ENCODE peak calls at places on chromosomes 6 and 20, in ten cellular contexts. W is NB4, Q is adrenal gland, Y is Peyer's patch, X is cardiac fibroblast, O is astrocyte of the spinal cord, T is ovary, V is psoas muscle, K is kidney epithelial cell, A is neural progenitor cell. Z is an unnamed sample.

GRCh38 chr6:75349262-75349984 is 64.8 kb upstream of the TMEM30A start:
- DNase-seq in K (no peak), Q (no peak), T (no peak), Y (no peak), A (peak; percentile 88), O (peak; percentile 39), X (peak; percentile 68), W (peak; percentile 15), V (peak; percentile 21), Z (peak; percentile 43)

GRCh38 chr20:64168381-64169088 is 4.3 kb downstream of the MYT1 start:
- DNase-seq in O (no peak), Q (no peak), A (no peak), W (peak; percentile 59), X (no peak), V (no peak), T (no peak), Y (no peak), K (no peak), Z (no peak)

GRCh38 chr20:62353289-62354030 is 13.7 kb downstream of the LAMA5 start:
- DNase-seq in T (no peak), V (peak; percentile 22), A (no peak), O (no peak), Q (no peak), W (no peak), K (no peak), X (no peak), Y (no peak), Z (peak; percentile 22)

GRCh38 chr6:122323361-122323760 is 76.1 kb upstream of the HSF2 start:
- DNase-seq in T (no peak), O (no peak), W (no peak), A (no peak), X (no peak), Q (no peak), K (no peak), Y (no peak), V (no peak), Z (no peak)

GRCh38 chr6:17173071-17173470 is 71.2 kb downstream of the STMND1 start:
- DNase-seq in A (no peak), Y (no peak), K (no peak), X (no peak), O (no peak), T (no peak), W (no peak), V (no peak), Q (no peak), Z (no peak)

GRCh38 chr6:26502169-26502568 is 2.1 kb downstream of the BTN1A1 start:
- DNase-seq in Q (no peak), X (no peak), K (no peak), Y (no peak), A (peak; percentile 4), T (no peak), V (no peak), O (no peak), W (no peak), Z (no peak)

GRCh38 chr6:129276461-129276860 is 393.5 kb downstream of the LAMA2 start:
- DNase-seq in O (no peak), X (no peak), W (no peak), A (no peak), T (no peak), K (no peak), V (no peak), Q (no peak), Y (no peak), Z (no peak)

GRCh38 chr6:125821825-125822281 is 31.1 kb downstream of the NCOA7 start:
- DNase-seq in Y (peak; percentile 65), K (no peak), Q (peak; percentile 28), O (no peak), V (no peak), T (no peak), X (peak; percentile 41), A (no peak), W (no peak), Z (no peak)

GRCh38 chr6:149451361-149452061 is 33.3 kb downstream of the ZC3H12D start:
- DNase-seq in A (peak; percentile 37), T (no peak), V (peak; percentile 37), X (no peak), K (no peak), Q (no peak), W (no peak), Y (peak; percentile 83), O (no peak), Z (no peak)

GRCh38 chr6:79040083-79040482 is 38.0 kb downstream of the PHIP start:
- DNase-seq in O (peak; percentile 84), Q (no peak), V (no peak), A (no peak), X (peak; percentile 5), T (no peak), Y (no peak), W (no peak), K (no peak), Z (no peak)

GRCh38 chr6:140480852-140481251 is 1106.4 kb upstream of the CITED2 start:
- DNase-seq in T (peak; percentile 25), O (peak; percentile 17), V (peak; percentile 13), W (peak; percentile 24), K (no peak), Q (peak; percentile 21), A (no peak), X (peak; percentile 72), Y (no peak), Z (peak; percentile 47)

DNA sequence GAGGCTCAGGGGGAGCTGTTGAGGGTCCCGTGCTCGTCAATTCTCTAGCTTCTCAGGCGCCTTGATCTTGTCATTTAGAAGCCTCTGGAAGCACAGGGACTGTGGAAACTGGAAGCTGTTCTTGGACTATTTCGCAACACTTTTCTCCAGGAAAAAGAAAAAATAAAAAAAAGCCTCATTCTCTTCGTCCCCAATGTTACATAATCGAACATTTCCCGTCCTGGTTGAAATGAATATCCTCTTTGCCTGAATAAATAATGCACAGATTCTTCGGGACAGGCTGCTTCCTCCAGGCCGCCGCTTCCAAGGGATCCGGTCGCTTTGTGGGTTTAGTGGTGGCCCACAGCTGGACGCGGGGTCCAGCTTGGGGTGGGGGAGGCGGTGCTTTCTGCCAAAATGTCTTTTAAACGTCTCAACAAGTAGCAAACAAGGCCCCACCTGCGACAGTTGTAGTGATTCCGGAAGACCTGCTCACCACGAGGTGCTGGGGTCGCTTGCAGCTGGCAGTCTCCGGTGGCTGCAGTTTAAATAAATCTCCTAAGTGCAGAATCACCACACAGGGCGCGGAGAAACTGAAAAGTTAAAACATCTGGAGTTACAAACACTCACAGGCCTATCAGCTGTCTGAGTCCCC is 125.9 kb upstream of the ESR1 start:
- DNase-seq in X (peak; percentile 50), T (peak; percentile 44), K (no peak), A (no peak), W (no peak), O (no peak), Q (no peak), Y (no peak), V (peak; percentile 17), Z (no peak)
- H3K4me3 ChIP-seq in X (no peak overlapping the region), T (peak overlapping the region; percentile 9), K (no peak overlapping the region), A (no peak overlapping the region), W (no peak overlapping the region), O (no peak overlapping the region), Q (no peak overlapping the region), Y (peak overlapping the region; percentile 24), V (peak overlapping the region; percentile 58), Z (peak overlapping the region; percentile 43)

GRCh38 chr6:71421611-71422010 is 133.0 kb downstream of the OGFRL1 start:
- DNase-seq in Q (no peak), Y (no peak), O (no peak), T (no peak), V (no peak), X (no peak), W (no peak), A (no peak), K (no peak), Z (no peak)
- H3K4me3 ChIP-seq in Q (no peak overlapping the region), Y (no peak overlapping the region), O (no peak overlapping the region), T (no peak overlapping the region), V (peak overlapping the region; percentile 92), X (no peak overlapping the region), W (no peak overlapping the region), A (no peak overlapping the region), K (no peak overlapping the region), Z (peak overlapping the region; percentile 92)

GRCh38 chr20:45211569-45212474 is 5.0 kb downstream of the SEMG1 start:
- DNase-seq in K (no peak), Q (no peak), T (no peak), Y (no peak), W (no peak), O (no peak), V (no peak), A (no peak), X (no peak), Z (no peak)

GRCh38 chr20:45206746-45207145 is at the start of gene SEMG1:
- DNase-seq in Y (no peak), T (no peak), X (no peak), Q (no peak), O (no peak), V (no peak), A (no peak), K (no peak), W (peak; percentile 60), Z (no peak)

GRCh38 chr20:45212831-45213230 is 6.0 kb downstream of the SEMG1 start:
- DNase-seq in Q (no peak), K (no peak), W (no peak), O (no peak), T (no peak), A (no peak), Y (no peak), X (no peak), V (no peak), Z (no peak)

DNA sequence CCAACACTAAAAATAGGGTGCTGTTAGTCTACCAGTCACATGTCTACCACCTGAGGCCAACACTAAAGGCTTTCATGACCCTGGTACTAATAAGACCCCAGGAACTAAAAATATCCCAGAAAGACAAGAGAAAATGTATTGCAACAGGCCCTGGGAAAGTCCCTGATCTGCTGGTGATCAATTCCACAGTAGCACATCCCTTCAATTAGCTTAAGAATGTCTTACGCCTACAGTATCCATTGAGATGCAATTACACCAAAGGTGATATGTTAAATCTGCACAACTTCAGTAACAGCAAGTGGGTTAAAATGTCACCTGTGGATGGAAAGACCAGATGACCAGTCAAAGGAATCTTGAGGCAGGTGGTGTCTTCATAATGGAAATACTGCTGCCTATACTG is 3.1 kb downstream of the SEMG1 start:
- DNase-seq in K (no peak), T (no peak), O (no peak), Y (no peak), W (no peak), A (no peak), V (no peak), Q (no peak), X (no peak), Z (no peak)
- H3K4me3 ChIP-seq in K (no peak overlapping the region), T (no peak overlapping the region), O (no peak overlapping the region), Y (no peak overlapping the region), W (no peak overlapping the region), A (no peak overlapping the region), V (no peak overlapping the region), Q (no peak overlapping the region), X (no peak overlapping the region), Z (no peak overlapping the region)

DNA sequence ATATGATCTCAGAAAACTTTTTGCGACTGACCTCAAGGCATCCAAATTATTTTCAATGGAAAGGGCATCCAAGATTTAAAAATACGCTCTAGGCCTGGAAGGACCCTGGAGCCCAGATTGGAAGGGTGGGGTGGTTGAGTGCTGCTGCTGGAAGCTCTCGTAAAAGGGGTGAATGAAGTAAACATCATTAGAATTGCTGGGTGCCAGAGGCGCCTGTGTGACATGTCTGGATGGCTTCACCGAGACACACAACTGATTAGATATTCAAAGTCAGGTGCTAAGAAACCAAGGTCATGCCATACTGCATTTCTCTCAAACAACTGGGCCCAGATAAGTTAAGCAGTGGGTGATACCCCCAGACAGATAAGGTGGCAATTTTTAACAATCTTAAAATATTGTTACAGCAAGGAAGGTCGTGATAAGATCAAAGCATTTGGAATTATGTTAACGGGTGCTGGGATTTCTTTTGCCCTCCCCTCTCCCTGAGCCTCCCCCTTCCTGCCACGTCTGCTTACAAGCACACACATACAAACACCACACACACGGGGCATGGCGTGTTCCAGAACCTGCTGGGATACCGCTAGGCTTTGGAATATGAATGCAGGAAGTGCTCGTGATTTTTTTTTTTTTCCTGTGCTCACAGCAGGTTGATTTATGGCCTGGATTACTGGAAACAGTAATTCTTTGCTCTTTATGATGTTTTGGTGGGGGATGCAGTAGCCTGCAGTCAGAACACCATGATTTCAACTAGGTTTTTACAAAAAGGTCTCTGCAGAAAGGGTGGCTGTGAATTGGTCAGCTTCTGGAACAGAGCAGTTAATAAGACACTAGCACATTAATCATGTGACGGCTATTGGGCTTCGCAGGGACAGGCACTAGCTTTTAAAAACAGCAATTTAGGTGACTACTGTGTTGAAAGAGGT is 551.2 kb downstream of the QKI start:
- DNase-seq in Y (no peak), T (no peak), O (peak; percentile 35), V (no peak), W (no peak), K (no peak), A (no peak), Q (peak; percentile 32), X (no peak), Z (peak; percentile 74)
- H3K4me3 ChIP-seq in Y (no peak overlapping the region), T (no peak overlapping the region), O (no peak overlapping the region), V (peak overlapping the region; percentile 15), W (no peak overlapping the region), K (no peak overlapping the region), A (no peak overlapping the region), Q (no peak overlapping the region), X (no peak overlapping the region), Z (no peak overlapping the region)

Z was measured in heart left ventricle.